ENCODE peak calls at places on chromosome 17, in eight cellular contexts. I is GM20000, S is adrenal gland, V is GM13977, J is brain microvascular endothelial cell, F is stomach, C is H9, G is Peyer's patch. R is an unnamed sample.

GRCh38 chr17:4199818-4200402 is 56.9 kb downstream of the CYB5D2 start:
- DNase-seq in J (no peak), G (no peak), V (peak), C (peak), F (no peak), S (peak), I (peak), R (peak)

GRCh38 chr17:79042421-79043190 is 18.6 kb downstream of the C1QTNF1 start:
- DNase-seq in J (peak), S (peak), F (peak), V (peak), C (peak), I (peak), G (peak), R (peak)

GRCh38 chr17:18182978-18183333 is 672 bp upstream of the ALKBH5 start:
- DNase-seq in G (peak), I (peak), F (peak), C (no peak), J (no peak), S (peak), V (peak), R (peak)

GRCh38 chr17:74757502-74757901 is 9.1 kb downstream of the NHERF1 start:
- DNase-seq in G (peak), C (no peak), S (peak), I (no peak), V (no peak), J (no peak), F (peak), R (no peak)

GRCh38 chr17:5759501-5759925 is 175.2 kb upstream of the NLRP1 start:
- DNase-seq in V (no peak), G (no peak), S (peak), C (no peak), J (no peak), I (no peak), F (no peak), R (no peak)

GRCh38 chr17:333626-334396 is 18.8 kb downstream of the RPH3AL start:
- DNase-seq in I (no peak), S (peak), F (peak), J (peak), C (peak), V (no peak), G (peak), R (no peak)

GRCh38 chr17:77959926-77960521 is 1.5 kb downstream of the TNRC6C start:
- DNase-seq in C (peak), G (no peak), S (peak), F (no peak), V (peak), I (no peak), J (no peak), R (no peak)

GRCh38 chr17:29933379-29933778 is 3.4 kb upstream of the SSH2 start:
- DNase-seq in C (peak), V (no peak), G (no peak), J (peak), S (no peak), F (no peak), I (no peak), R (no peak)

GRCh38 chr17:65401581-65401980 is 159.9 kb downstream of the AXIN2 start:
- DNase-seq in I (no peak), S (no peak), V (no peak), G (no peak), F (no peak), J (no peak), C (no peak), R (no peak)

GRCh38 chr17:1601571-1601970 is 27.1 kb downstream of the SLC43A2 start:
- DNase-seq in C (no peak), S (no peak), J (no peak), G (no peak), F (no peak), V (no peak), I (no peak), R (no peak)

GRCh38 chr17:58913971-58914769 is 158.5 kb downstream of the PPM1E start:
- DNase-seq in I (no peak), S (no peak), F (no peak), J (no peak), V (no peak), G (no peak), C (no peak), R (no peak)

GRCh38 chr17:82876602-82877391 is 37.0 kb upstream of the ZNF750 start:
- DNase-seq in C (peak), S (peak), V (no peak), G (no peak), F (peak), I (no peak), J (peak), R (no peak)
- TF ChIP-seq CTCF in C (peak), S (peak), V (no peak), G (peak), F (peak), I (no peak), J (peak), R (no peak)

DNA sequence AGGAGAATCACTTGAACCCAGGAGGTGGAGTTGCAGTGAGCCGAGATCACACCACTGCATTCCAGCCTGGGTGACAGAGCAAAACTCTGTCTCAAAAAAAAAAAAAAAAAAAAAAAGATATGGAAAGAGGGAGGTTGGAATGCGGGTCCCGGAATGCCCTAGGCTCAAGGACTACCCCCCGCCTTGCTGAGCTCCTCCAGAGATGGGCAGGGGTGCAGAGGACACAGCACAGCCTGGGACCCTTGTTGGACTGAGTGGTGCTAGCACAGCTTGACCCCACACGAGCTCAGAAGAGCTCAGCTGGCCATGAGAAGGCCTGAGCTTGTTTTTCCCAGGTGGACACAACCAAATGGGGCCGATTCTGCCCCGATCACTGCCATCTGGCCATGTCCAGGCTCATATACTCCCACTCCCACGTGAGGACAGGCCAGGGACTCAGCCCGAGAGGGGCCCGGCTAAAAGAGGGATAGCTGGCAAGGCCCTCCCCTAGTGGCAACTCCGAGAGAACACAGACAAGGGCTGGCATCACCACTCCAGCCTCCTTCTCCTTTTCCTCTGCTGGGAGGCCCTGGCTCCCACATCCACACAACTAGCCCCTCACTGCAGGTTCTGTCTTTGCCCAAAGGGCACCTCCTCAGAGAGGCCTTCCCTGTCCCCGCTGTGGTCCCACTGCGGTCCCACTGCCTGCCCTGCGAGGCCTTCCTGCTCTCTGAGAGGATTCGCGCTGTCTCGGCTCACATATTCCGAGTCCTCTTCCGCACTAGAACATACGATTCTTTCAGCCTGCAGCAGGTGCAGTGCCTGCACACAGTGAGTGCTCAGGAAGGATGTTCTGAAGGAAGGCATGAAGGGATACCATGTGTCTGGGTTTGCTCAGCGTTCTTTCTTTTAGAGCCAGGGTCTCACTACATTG is 11.0 kb downstream of the SGCA start:
- DNase-seq in S (no peak), V (no peak), J (peak), F (no peak), G (no peak), C (no peak), I (no peak), R (no peak)
- TF ChIP-seq CTCF in S (no peak), V (no peak), J (peak), F (no peak), G (no peak), C (peak), I (no peak), R (no peak)

DNA sequence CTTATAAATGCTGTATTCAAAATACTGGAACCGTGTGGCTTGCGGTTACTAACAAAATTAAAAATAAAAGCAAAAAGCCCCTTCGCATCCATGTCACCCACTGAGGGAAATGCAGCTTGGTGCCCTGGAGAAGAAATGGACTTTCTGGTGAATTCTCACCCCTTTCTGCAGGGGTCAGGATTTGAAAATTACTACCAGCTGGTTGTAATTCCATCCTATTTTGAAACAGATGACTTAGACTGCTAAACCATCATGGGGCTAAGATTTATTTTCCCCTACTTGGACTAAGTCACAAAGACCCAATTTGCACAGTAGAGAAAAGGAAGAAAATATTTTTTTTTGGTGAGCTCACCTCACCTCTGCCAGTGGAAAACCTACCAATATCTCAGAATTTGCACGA is 111.4 kb upstream of the MYOCD start:
- DNase-seq in C (no peak), S (no peak), I (no peak), J (no peak), G (no peak), V (no peak), F (no peak), R (no peak)
- TF ChIP-seq CTCF in C (no peak), S (no peak), I (no peak), J (no peak), G (no peak), V (no peak), F (no peak), R (no peak)

GRCh38 chr17:37413875-37414519 is 7.3 kb downstream of the TADA2A start:
- DNase-seq in C (no peak), F (no peak), V (no peak), J (no peak), G (no peak), I (no peak), S (no peak), R (no peak)
- TF ChIP-seq CTCF in C (peak), F (no peak), V (no peak), J (peak), G (no peak), I (no peak), S (no peak), R (no peak)

GRCh38 chr17:44333371-44333770 is 8.7 kb upstream of the SLC25A39 start:
- DNase-seq in F (no peak), V (no peak), S (no peak), J (no peak), G (peak), C (peak), I (no peak), R (no peak)
- TF ChIP-seq CTCF in F (no peak), V (no peak), S (no peak), J (no peak), G (no peak), C (no peak), I (no peak), R (no peak)

GRCh38 chr17:63934391-63935112 is 2.4 kb upstream of the CD79B start:
- DNase-seq in G (no peak), V (no peak), I (no peak), J (no peak), C (no peak), F (no peak), S (no peak), R (no peak)

GRCh38 chr17:63932008-63932561 is at the start of gene CD79B:
- DNase-seq in C (no peak), V (peak), I (peak), F (no peak), J (no peak), S (no peak), G (no peak), R (peak)

GRCh38 chr17:63930951-63931575 is 1.1 kb downstream of the CD79B start:
- DNase-seq in C (peak), J (no peak), V (peak), I (peak), F (peak), S (peak), G (peak), R (peak)

GRCh38 chr17:63929860-63930766 is 2.0 kb downstream of the CD79B start:
- DNase-seq in C (peak), I (peak), J (no peak), S (no peak), F (no peak), G (no peak), V (no peak), R (no peak)

DNA sequence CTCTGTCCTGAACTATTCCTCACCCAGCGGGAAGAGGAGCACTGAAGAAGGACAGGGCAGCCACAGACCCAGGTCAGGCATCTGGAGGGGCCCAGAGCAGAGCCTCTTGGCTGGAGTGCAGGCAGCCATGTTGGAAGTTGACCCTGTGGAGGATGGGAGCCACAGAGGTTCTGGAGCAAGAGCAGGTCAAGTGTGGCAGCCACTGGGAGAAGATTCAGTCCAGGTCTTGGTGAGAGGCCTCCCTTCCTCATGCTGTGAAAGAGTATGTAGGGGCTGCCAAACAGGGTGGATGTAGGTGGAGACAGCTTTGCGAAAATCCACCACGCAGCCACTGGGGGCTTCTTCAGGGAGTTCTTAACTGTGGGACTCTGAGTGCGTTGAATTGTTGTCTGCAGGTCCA is 590 bp upstream of the CD79B start:
- DNase-seq in G (no peak), V (no peak), S (no peak), C (no peak), I (no peak), J (no peak), F (no peak), R (no peak)
- TF ChIP-seq CTCF in G (no peak), V (no peak), S (no peak), C (no peak), I (no peak), J (no peak), F (no peak), R (no peak)

DNA sequence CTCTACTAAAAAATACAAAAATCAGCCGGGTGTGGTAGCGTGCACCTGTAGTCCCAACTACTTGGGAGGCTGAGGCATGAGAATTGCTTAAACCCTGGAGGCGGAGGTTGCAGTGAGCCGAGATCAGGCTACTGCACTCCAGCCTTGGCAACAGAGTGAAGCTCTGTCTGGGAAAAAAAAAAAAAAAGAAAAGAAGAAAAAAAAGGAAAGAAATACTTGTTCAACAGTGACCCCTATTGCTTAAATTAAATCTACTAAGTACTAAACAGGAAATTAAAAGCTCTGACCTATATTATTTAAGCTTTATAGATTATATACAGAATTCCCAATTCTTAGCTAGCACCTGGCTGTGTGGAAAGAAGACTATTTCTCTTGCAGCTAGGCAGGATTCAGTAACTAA is 48.9 kb downstream of the FBXL20 start:
- DNase-seq in J (no peak), G (no peak), V (no peak), F (no peak), S (no peak), I (no peak), C (no peak), R (no peak)
- TF ChIP-seq CTCF in J (no peak), G (no peak), V (no peak), F (no peak), S (no peak), I (no peak), C (peak), R (no peak)

DNA sequence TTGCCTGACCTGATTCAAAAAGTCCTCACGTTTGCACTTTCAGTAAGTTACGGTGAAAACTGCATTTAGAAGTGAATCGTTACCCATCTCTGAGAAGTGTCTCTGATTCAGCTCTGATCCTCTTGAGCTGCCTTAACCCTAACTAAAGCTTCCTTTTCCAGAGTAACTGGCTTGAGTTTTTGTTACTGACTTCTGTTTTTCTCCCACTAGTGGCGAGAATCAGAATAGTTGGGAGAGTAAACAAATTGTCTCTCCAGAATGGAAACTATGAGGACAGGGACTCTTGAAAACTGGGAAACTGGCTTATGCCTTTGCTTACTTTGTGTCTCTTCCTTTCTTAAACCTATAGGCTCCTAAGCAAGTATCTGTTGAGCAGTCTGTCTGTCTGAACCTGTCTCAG is 31.3 kb upstream of the KPNB1 start:
- DNase-seq in C (no peak), I (no peak), V (no peak), J (no peak), S (no peak), F (no peak), G (no peak), R (no peak)
- TF ChIP-seq CTCF in C (peak), I (no peak), V (peak), J (peak), S (peak), F (no peak), G (no peak), R (no peak)

DNA sequence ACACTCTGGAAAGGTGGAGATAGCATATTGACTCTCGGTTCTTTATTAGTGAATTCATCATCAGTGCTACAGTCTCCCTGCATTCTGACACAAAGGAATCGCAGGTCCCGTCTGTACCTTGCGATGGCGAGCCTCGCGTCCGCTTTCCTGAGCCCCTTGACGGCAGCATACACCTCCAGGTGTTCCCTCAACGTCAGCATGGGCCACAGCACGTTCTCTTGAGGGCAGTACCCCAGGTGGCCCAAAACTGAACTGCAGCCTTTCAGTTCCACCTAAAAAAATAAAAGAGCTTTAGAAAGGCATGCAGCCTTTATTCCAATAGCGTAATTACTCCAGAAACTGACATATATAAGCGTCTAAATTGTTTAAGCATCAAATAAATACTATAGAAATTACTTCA is 24.2 kb upstream of the ABCA9 start:
- DNase-seq in F (no peak), J (no peak), G (no peak), I (no peak), V (no peak), C (peak), S (no peak), R (no peak)
- TF ChIP-seq CTCF in F (no peak), J (peak), G (peak), I (no peak), V (no peak), C (peak), S (peak), R (no peak)

DNA sequence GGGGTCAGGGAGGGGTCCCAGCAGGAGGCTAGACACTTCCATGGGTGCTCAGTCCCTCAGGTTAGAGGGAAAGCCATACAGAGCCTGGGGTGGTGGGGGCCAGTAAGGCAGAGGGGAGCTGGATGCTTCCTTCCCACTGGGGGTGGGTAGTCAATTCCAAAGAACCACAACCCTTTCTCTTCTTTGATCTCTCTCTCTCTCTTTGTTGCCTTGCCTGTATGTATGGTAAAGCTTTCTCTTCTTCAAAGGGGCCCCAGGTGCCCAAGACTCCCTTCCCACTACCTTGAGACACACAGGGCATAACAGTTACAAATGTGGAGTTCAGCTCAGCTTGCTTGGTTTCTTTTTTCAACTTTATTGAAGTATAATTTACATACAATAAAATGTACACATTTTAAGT is 30.5 kb upstream of the C1QL1 start:
- DNase-seq in S (no peak), G (no peak), J (no peak), F (no peak), V (no peak), C (no peak), I (no peak), R (no peak)
- TF ChIP-seq CTCF in S (no peak), G (no peak), J (no peak), F (no peak), V (no peak), C (no peak), I (no peak), R (no peak)